ENCODE peak calls at places on chromosomes 13 and 19, in six cellular contexts. Z is CD8-positive, alpha-beta T cell; X is cardiac fibroblast; U is CD4-positive, alpha-beta T cell; A is heart left ventricle; N is upper lobe of right lung. I is an unnamed sample.

GRCh38 chr13:39347926-39348901 is 254.8 kb downstream of the LHFPL6 start:
- DNase-seq in Z (no peak), X (no peak), U (no peak), A (peak), N (no peak), I (no peak)

GRCh38 chr13:97224544-97225324 is 2.6 kb downstream of the MBNL2 start:
- DNase-seq in Z (no peak), X (peak), U (no peak), A (no peak), N (no peak), I (no peak)

GRCh38 chr13:45511310-45512147 is 46.8 kb downstream of the COG3 start:
- DNase-seq in Z (no peak), X (peak), U (peak), A (peak), N (no peak), I (no peak)

GRCh38 chr13:22961835-22962537 is 218.8 kb upstream of the SGCG start:
- DNase-seq in Z (no peak), X (no peak), U (no peak), A (no peak), N (no peak), I (no peak)

GRCh38 chr19:55492362-55492944 is 4.2 kb downstream of the SSC5D start:
- DNase-seq in Z (no peak), X (no peak), U (no peak), A (no peak), N (no peak), I (no peak)

GRCh38 chr13:76293346-76293745 is 592.9 kb downstream of the KCTD12 start:
- DNase-seq in Z (no peak), X (peak), U (no peak), A (no peak), N (no peak), I (no peak)

GRCh38 chr13:114258589-114258988 is 22.8 kb upstream of the UPF3A start:
- DNase-seq in Z (no peak), X (no peak), U (no peak), A (no peak), N (no peak), I (no peak)

GRCh38 chr19:37893845-37894575 is 12.4 kb downstream of the WDR87 start:
- DNase-seq in Z (no peak), X (no peak), U (no peak), A (no peak), N (no peak), I (no peak)

GRCh38 chr13:66748712-66749111 is 481.4 kb downstream of the PCDH9 start:
- DNase-seq in Z (no peak), X (peak), U (no peak), A (no peak), N (no peak), I (no peak)

GRCh38 chr19:17333611-17334413 is 843 bp downstream of the ANO8 start:
- DNase-seq in Z (peak), X (peak), U (peak), A (no peak), N (no peak), I (no peak)

GRCh38 chr19:13981988-13982501 is 24.1 kb downstream of the RFX1 start:
- DNase-seq in Z (no peak), X (no peak), U (no peak), A (no peak), N (no peak), I (no peak)

GRCh38 chr19:45607071-45608029 is 5.3 kb upstream of the GPR4 start:
- DNase-seq in Z (peak), X (peak), U (peak), A (peak), N (peak), I (peak)

GRCh38 chr19:41000310-41000737 is 9.2 kb downstream of the CYP2B6 start:
- DNase-seq in Z (no peak), X (peak), U (no peak), A (no peak), N (peak), I (no peak)

GRCh38 chr19:45641274-45642105 is 2.3 kb upstream of the EML2 start:
- DNase-seq in Z (peak), X (peak), U (peak), A (peak), N (peak), I (peak)

GRCh38 chr13:52599037-52599852 is 43.0 kb upstream of the HNRNPA1L2 start:
- DNase-seq in Z (no peak), X (peak), U (no peak), A (peak), N (no peak), I (no peak)

GRCh38 chr13:112487127-112487517 is 100.8 kb downstream of the TUBGCP3 start:
- DNase-seq in Z (no peak), X (no peak), U (no peak), A (no peak), N (no peak), I (no peak)

GRCh38 chr13:70723732-70724131 is 615.5 kb upstream of the KLHL1 start:
- DNase-seq in Z (no peak), X (peak), U (no peak), A (no peak), N (no peak), I (no peak)

DNA sequence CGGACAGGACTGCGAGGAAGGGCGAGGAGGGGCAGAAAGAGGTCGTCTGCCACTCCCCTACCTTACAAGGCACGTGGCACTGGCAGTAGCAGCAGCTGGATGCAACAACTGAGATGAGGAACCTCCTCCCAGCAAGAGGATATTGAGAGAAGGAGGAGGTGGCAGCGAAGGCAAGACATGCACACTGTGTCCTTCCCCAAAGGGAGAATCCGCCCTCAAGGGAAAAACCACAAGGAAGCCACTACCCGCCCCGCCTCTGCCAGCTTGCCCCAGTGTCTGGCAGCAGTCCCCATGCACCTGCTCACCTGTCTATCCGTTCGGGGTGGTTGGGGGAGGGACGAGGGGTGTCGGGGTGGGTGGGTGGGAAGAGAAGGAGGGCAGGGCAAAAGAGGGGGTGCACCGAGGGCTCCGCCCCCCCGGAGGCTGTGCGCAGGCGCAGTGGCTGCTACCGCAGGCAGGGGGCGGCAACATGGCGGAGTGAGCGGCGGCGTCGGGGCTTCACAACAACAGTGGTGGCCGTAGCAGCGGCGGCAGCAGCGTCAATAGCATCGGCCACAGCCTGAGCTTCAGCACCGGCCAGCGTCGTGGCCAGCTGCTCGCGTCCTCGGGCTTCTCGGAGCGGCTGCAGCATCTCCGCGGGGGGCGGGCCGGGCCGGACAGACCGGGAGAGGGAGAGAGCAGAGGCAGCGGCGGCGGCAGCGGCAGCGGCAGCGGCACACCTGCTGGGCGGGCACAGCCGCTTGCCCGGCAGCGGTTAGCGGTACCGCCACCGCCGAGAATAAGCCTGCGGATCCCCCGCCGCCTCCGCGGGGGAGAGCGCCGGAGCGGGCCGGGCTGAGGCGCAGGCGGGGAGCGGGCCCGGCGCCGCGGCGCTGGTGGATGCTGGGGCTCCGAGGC is at the start of gene NBEA:
- DNase-seq in Z (peak), X (peak), U (peak), A (peak), N (peak), I (peak)
- TF ChIP-seq CTCF in Z (no peak), X (no peak), U (no peak), A (peak), N (no peak), I (no peak)

GRCh38 chr19:6126335-6126974 is 9.0 kb upstream of the ACSBG2 start:
- DNase-seq in Z (no peak), X (peak), U (no peak), A (no peak), N (no peak), I (no peak)
- TF ChIP-seq CTCF in Z (no peak), X (peak), U (no peak), A (peak), N (no peak), I (no peak)

GRCh38 chr13:24148414-24149305 is 11.9 kb upstream of the SPATA13 start:
- DNase-seq in Z (no peak), X (peak), U (no peak), A (no peak), N (no peak), I (no peak)
- TF ChIP-seq CTCF in Z (no peak), X (no peak), U (no peak), A (no peak), N (no peak), I (no peak)

DNA sequence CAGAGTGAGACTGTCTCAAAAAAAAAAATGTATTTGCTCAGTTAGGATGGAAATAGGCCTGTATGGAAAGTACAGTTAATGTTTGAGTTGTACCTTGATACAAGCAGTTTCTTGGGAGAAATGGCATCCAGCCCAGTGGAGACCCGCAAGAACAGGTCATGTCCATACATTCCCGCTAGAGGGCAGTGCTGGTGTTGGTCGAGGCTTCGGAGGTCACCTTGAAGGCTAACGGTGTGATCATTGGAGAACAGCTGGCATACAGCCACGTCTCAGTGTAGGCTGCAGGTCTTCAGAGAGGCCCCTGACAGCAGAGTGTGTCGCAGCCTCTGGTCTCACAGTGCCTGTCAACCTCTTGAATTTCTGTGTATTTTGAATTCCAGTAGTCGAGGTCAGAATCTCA is 7.5 kb downstream of the ZNF610 start:
- DNase-seq in Z (peak), X (peak), U (peak), A (peak), N (no peak), I (peak)
- TF ChIP-seq CTCF in Z (peak), X (peak), U (peak), A (peak), N (peak), I (no peak)

GRCh38 chr19:3984908-3985642 is at the start of gene EEF2:
- DNase-seq in Z (peak), X (peak), U (peak), A (peak), N (peak), I (peak)
- TF ChIP-seq CTCF in Z (no peak), X (no peak), U (no peak), A (no peak), N (no peak), I (no peak)

GRCh38 chr13:110646442-110647364 is 31.4 kb downstream of the NAXD start:
- DNase-seq in Z (no peak), X (no peak), U (no peak), A (no peak), N (no peak), I (no peak)
- TF ChIP-seq CTCF in Z (no peak), X (no peak), U (no peak), A (no peak), N (no peak), I (no peak)

GRCh38 chr19:50931023-50931422 is 19.8 kb upstream of the KLK4 start:
- DNase-seq in Z (no peak), X (no peak), U (no peak), A (no peak), N (no peak), I (no peak)

GRCh38 chr19:50932018-50932689 is 20.7 kb downstream of the KLK5 start:
- DNase-seq in Z (no peak), X (no peak), U (no peak), A (no peak), N (no peak), I (no peak)

GRCh38 chr19:50933640-50934039 is 19.2 kb downstream of the KLK5 start:
- DNase-seq in Z (no peak), X (peak), U (no peak), A (no peak), N (no peak), I (no peak)

GRCh38 chr19:50928841-50929240 is 17.6 kb upstream of the KLK4 start:
- DNase-seq in Z (no peak), X (no peak), U (no peak), A (no peak), N (no peak), I (no peak)

GRCh38 chr19:50932690-50933083 is 20.2 kb downstream of the KLK5 start:
- DNase-seq in Z (no peak), X (no peak), U (no peak), A (no peak), N (no peak), I (no peak)
- TF ChIP-seq CTCF in Z (no peak), X (no peak), U (no peak), A (no peak), N (no peak), I (no peak)

DNA sequence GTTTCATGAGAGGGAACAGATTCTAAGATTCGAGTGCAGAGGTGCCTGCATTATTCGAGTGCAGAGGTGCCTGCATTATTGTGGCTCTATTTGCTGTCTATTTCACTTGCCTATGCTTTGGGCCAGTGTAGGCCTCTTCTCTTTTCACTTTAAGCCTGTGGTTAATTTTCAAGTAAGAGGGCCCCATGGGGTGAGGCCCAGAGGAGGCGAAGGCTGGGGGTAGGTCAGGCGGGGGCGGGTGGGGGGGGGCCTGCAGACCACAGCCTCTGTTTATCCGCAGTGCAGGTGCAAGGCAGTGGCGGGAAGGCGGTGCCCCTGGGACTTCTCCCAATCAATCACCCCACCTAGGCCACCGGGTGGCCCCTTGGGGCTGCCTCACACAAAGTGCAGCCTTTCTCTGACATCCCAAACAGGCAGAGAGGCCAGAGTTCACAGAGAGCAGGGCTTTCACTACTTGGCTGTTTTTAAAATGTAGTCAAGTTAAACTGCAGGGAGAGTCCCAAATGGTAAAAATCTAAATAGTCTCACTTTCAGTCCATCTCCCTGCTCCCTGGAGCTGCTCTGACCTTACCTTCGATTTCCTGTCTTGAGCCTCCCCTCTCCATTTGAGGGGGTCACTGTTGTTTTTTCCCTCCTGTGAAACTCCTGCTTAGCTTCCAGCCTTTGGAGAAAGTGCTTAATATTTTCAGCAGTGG is 249.1 kb downstream of the DLEU7 start:
- DNase-seq in Z (no peak), X (no peak), U (no peak), A (no peak), N (no peak), I (no peak)
- TF ChIP-seq CTCF in Z (no peak), X (no peak), U (no peak), A (no peak), N (no peak), I (no peak)